ENCODE peak calls at places on chromosomes 4 and X, in five cellular contexts. One of them, this sample, is unnamed.

GRCh38 chr4:37648084-37648817 is 37.9 kb downstream of the RELL1 start:
- DNase-seq in SK-N-SH: no peak
- DNase-seq in K562: peak; percentile 43
- DNase-seq in HepG2: peak; percentile 92
- DNase-seq in GM12878: no peak
- DNase-seq in this sample: peak; percentile 73

GRCh38 chr4:121728798-121729226 is 32.0 kb upstream of the ANXA5 start:
- DNase-seq in SK-N-SH: no peak
- DNase-seq in K562: no peak
- DNase-seq in HepG2: no peak
- DNase-seq in GM12878: no peak
- DNase-seq in this sample: no peak

GRCh38 chr4:76641351-76641750 is 206.3 kb downstream of the SHROOM3 start:
- DNase-seq in SK-N-SH: no peak
- DNase-seq in K562: no peak
- DNase-seq in HepG2: no peak
- DNase-seq in GM12878: no peak
- DNase-seq in this sample: no peak

GRCh38 chr4:105894570-105895323 is 524 bp upstream of the NPNT start:
- DNase-seq in SK-N-SH: no peak
- DNase-seq in K562: no peak
- DNase-seq in HepG2: no peak
- DNase-seq in GM12878: no peak
- DNase-seq in this sample: no peak

GRCh38 chr4:99749445-99750391 is 66.9 kb upstream of the DAPP1 start:
- DNase-seq in SK-N-SH: no peak
- DNase-seq in K562: no peak
- DNase-seq in HepG2: no peak
- DNase-seq in GM12878: no peak
- DNase-seq in this sample: no peak

GRCh38 chr4:82886145-82886942 is 4.6 kb downstream of the SEC31A start:
- DNase-seq in SK-N-SH: no peak
- DNase-seq in K562: no peak
- DNase-seq in HepG2: peak; percentile 78
- DNase-seq in GM12878: no peak
- DNase-seq in this sample: no peak

GRCh38 chr4:119785963-119786362 is 157.4 kb upstream of the PDE5A start:
- DNase-seq in SK-N-SH: no peak
- DNase-seq in K562: no peak
- DNase-seq in HepG2: peak; percentile 3
- DNase-seq in GM12878: no peak
- DNase-seq in this sample: no peak

GRCh38 chrX:124555036-124555595 is 208.8 kb downstream of the SH2D1A start:
- DNase-seq in SK-N-SH: no peak
- DNase-seq in K562: no peak
- DNase-seq in HepG2: no peak
- DNase-seq in GM12878: no peak
- DNase-seq in this sample: no peak

GRCh38 chr4:178086324-178086723 is 644.1 kb upstream of the AGA start:
- DNase-seq in SK-N-SH: no peak
- DNase-seq in K562: peak; percentile 12
- DNase-seq in HepG2: peak; percentile 0
- DNase-seq in GM12878: no peak
- DNase-seq in this sample: no peak

GRCh38 chr4:40995850-40996249 is 218.5 kb downstream of the APBB2 start:
- DNase-seq in SK-N-SH: no peak
- DNase-seq in K562: no peak
- DNase-seq in HepG2: no peak
- DNase-seq in GM12878: no peak
- DNase-seq in this sample: no peak

GRCh38 chr4:40991908-40992307 is 222.4 kb downstream of the APBB2 start:
- DNase-seq in SK-N-SH: no peak
- DNase-seq in K562: no peak
- DNase-seq in HepG2: no peak
- DNase-seq in GM12878: peak; percentile 85
- DNase-seq in this sample: no peak

GRCh38 chr4:40990202-40990898 is 224.0 kb downstream of the APBB2 start:
- DNase-seq in SK-N-SH: no peak
- DNase-seq in K562: no peak
- DNase-seq in HepG2: peak; percentile 25
- DNase-seq in GM12878: peak; percentile 53
- DNase-seq in this sample: no peak

GRCh38 chr4:40990899-40991265 is 223.5 kb downstream of the APBB2 start:
- DNase-seq in SK-N-SH: no peak
- DNase-seq in K562: no peak
- DNase-seq in HepG2: no peak
- DNase-seq in GM12878: peak; percentile 58
- DNase-seq in this sample: no peak

GRCh38 chr4:40992472-40993298 is 221.7 kb downstream of the APBB2 start:
- DNase-seq in SK-N-SH: no peak
- DNase-seq in K562: no peak
- DNase-seq in HepG2: no peak
- DNase-seq in GM12878: peak; percentile 78
- DNase-seq in this sample: no peak
- TF ChIP-seq GABPA in SK-N-SH: no peak
- TF ChIP-seq GABPA in K562: peak; percentile 21
- TF ChIP-seq GABPA in HepG2: no peak
- TF ChIP-seq GABPA in GM12878: no peak
- TF ChIP-seq GABPA in this sample: no peak

GRCh38 chrX:41122664-41123257 is 37.5 kb downstream of the USP9X start:
- DNase-seq in SK-N-SH: peak; percentile 13
- DNase-seq in K562: no peak
- DNase-seq in HepG2: no peak
- DNase-seq in GM12878: no peak
- DNase-seq in this sample: peak; percentile 15

GRCh38 chrX:41121766-41122165 is 36.5 kb downstream of the USP9X start:
- DNase-seq in SK-N-SH: no peak
- DNase-seq in K562: no peak
- DNase-seq in HepG2: no peak
- DNase-seq in GM12878: no peak
- DNase-seq in this sample: no peak

GRCh38 chrX:41119803-41120202 is 34.6 kb downstream of the USP9X start:
- DNase-seq in SK-N-SH: no peak
- DNase-seq in K562: no peak
- DNase-seq in HepG2: no peak
- DNase-seq in GM12878: no peak
- DNase-seq in this sample: no peak

GRCh38 chrX:41116948-41117347 is 31.7 kb downstream of the USP9X start:
- DNase-seq in SK-N-SH: no peak
- DNase-seq in K562: peak; percentile 22
- DNase-seq in HepG2: no peak
- DNase-seq in GM12878: peak; percentile 71
- DNase-seq in this sample: no peak

DNA sequence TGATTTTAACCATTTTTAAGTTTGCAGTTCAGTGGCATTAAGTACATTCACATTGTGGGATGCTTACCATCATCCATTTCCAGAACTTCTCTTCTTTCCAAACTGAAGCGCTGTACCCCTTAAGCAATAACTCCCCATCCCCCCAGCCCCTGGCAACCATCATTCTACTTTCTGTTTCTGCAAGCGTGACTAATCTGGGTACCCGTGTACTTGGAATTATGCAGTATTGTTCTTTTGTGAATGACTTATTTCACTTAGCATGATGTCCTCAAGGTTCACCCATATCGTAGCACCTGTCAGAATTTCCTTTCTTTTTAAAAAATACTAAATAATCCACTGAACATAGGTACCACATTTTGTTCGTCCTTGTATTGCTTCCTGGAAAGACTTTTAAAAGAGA is 32.9 kb downstream of the USP9X start:
- DNase-seq in SK-N-SH: no peak
- DNase-seq in K562: no peak
- DNase-seq in HepG2: no peak
- DNase-seq in GM12878: no peak
- DNase-seq in this sample: no peak
- TF ChIP-seq REST in SK-N-SH: no peak
- TF ChIP-seq REST in K562: no peak
- TF ChIP-seq REST in HepG2: no peak
- TF ChIP-seq REST in GM12878: no peak
- TF ChIP-seq REST in this sample: no peak

GRCh38 chrX:74890676-74891430 is 34.4 kb downstream of the NEXMIF start:
- DNase-seq in SK-N-SH: peak; percentile 4
- DNase-seq in K562: no peak
- DNase-seq in HepG2: peak; percentile 3
- DNase-seq in GM12878: peak; percentile 80
- DNase-seq in this sample: no peak
- TF ChIP-seq POLR2AphosphoS5 in SK-N-SH: no peak
- TF ChIP-seq POLR2AphosphoS5 in K562: no peak
- TF ChIP-seq POLR2AphosphoS5 in HepG2: no peak
- TF ChIP-seq POLR2AphosphoS5 in GM12878: no peak
- TF ChIP-seq POLR2AphosphoS5 in this sample: no peak

GRCh38 chr4:52102587-52102986 is 51.5 kb downstream of the SPATA18 start:
- DNase-seq in SK-N-SH: no peak
- DNase-seq in K562: no peak
- DNase-seq in HepG2: no peak
- DNase-seq in GM12878: no peak
- DNase-seq in this sample: no peak
- TF ChIP-seq GABPA in SK-N-SH: no peak
- TF ChIP-seq GABPA in K562: no peak
- TF ChIP-seq GABPA in HepG2: no peak
- TF ChIP-seq GABPA in GM12878: no peak
- TF ChIP-seq GABPA in this sample: no peak

GRCh38 chr4:145132521-145133098 is 34.5 kb downstream of the ABCE1 start:
- DNase-seq in SK-N-SH: no peak
- DNase-seq in K562: peak; percentile 3
- DNase-seq in HepG2: no peak
- DNase-seq in GM12878: peak; percentile 53
- DNase-seq in this sample: peak; percentile 14
- TF ChIP-seq REST in SK-N-SH: no peak
- TF ChIP-seq REST in K562: no peak
- TF ChIP-seq REST in HepG2: no peak
- TF ChIP-seq REST in GM12878: no peak
- TF ChIP-seq REST in this sample: no peak

DNA sequence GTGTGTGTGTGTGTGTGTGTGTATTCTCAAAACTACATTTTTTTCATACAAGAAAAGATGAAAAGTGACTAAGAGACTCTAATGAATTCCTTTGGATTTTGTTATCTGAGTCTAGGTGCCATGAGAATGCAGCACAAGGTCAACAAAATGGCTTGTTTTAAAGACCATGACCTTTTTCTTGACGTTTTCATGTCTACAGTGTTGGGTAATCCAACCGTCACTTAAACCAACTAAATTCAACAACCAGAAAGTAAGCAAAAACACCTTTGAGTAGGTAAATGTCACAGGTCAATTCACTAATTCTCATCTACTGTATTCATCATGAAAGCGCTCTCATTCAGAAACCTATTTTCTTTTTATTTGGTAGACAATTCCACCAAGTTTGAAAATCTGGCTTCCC is 3.1 kb downstream of the SMARCA1 start:
- DNase-seq in SK-N-SH: no peak
- DNase-seq in K562: no peak
- DNase-seq in HepG2: peak; percentile 54
- DNase-seq in GM12878: no peak
- DNase-seq in this sample: no peak
- TF ChIP-seq POLR2AphosphoS5 in SK-N-SH: no peak
- TF ChIP-seq POLR2AphosphoS5 in K562: no peak
- TF ChIP-seq POLR2AphosphoS5 in HepG2: no peak
- TF ChIP-seq POLR2AphosphoS5 in GM12878: no peak
- TF ChIP-seq POLR2AphosphoS5 in this sample: no peak

GRCh38 chr4:3871881-3872833 is 106.0 kb downstream of the ADRA2C start:
- DNase-seq in SK-N-SH: no peak
- DNase-seq in K562: no peak
- DNase-seq in HepG2: no peak
- DNase-seq in GM12878: no peak
- DNase-seq in this sample: no peak

GRCh38 chr4:3873446-3874415 is 107.5 kb downstream of the ADRA2C start:
- DNase-seq in SK-N-SH: peak; percentile 70
- DNase-seq in K562: peak; percentile 12
- DNase-seq in HepG2: no peak
- DNase-seq in GM12878: no peak
- DNase-seq in this sample: no peak

GRCh38 chr4:3875466-3875865 is 109.3 kb downstream of the ADRA2C start:
- DNase-seq in SK-N-SH: no peak
- DNase-seq in K562: no peak
- DNase-seq in HepG2: no peak
- DNase-seq in GM12878: no peak
- DNase-seq in this sample: no peak

GRCh38 chr4:3872834-3873313 is 106.7 kb downstream of the ADRA2C start:
- DNase-seq in SK-N-SH: no peak
- DNase-seq in K562: no peak
- DNase-seq in HepG2: no peak
- DNase-seq in GM12878: no peak
- DNase-seq in this sample: no peak

GRCh38 chr4:3874525-3875110 is 108.4 kb downstream of the ADRA2C start:
- DNase-seq in SK-N-SH: no peak
- DNase-seq in K562: no peak
- DNase-seq in HepG2: no peak
- DNase-seq in GM12878: no peak
- DNase-seq in this sample: no peak
- TF ChIP-seq GABPA in SK-N-SH: no peak
- TF ChIP-seq GABPA in K562: no peak
- TF ChIP-seq GABPA in HepG2: no peak
- TF ChIP-seq GABPA in GM12878: no peak
- TF ChIP-seq GABPA in this sample: no peak

GRCh38 chr4:159682996-159683395 is 580.1 kb downstream of the RAPGEF2 start:
- DNase-seq in SK-N-SH: no peak
- DNase-seq in K562: no peak
- DNase-seq in HepG2: no peak
- DNase-seq in GM12878: no peak
- DNase-seq in this sample: no peak
- TF ChIP-seq REST in SK-N-SH: no peak
- TF ChIP-seq REST in K562: no peak
- TF ChIP-seq REST in HepG2: no peak
- TF ChIP-seq REST in GM12878: no peak
- TF ChIP-seq REST in this sample: no peak

GRCh38 chr4:139851133-139851532 is 185.5 kb downstream of the MGST2 start:
- DNase-seq in SK-N-SH: no peak
- DNase-seq in K562: no peak
- DNase-seq in HepG2: no peak
- DNase-seq in GM12878: no peak
- DNase-seq in this sample: no peak

GRCh38 chr4:139844459-139845036 is 178.9 kb downstream of the MGST2 start:
- DNase-seq in SK-N-SH: no peak
- DNase-seq in K562: no peak
- DNase-seq in HepG2: no peak
- DNase-seq in GM12878: no peak
- DNase-seq in this sample: no peak

GRCh38 chr4:139845481-139846093 is 180.0 kb downstream of the MGST2 start:
- DNase-seq in SK-N-SH: no peak
- DNase-seq in K562: no peak
- DNase-seq in HepG2: no peak
- DNase-seq in GM12878: no peak
- DNase-seq in this sample: no peak

GRCh38 chr4:139849219-139849618 is 183.6 kb downstream of the MGST2 start:
- DNase-seq in SK-N-SH: peak; percentile 44
- DNase-seq in K562: no peak
- DNase-seq in HepG2: peak; percentile 43
- DNase-seq in GM12878: no peak
- DNase-seq in this sample: no peak

GRCh38 chr4:139848043-139848442 is 182.4 kb downstream of the MGST2 start:
- DNase-seq in SK-N-SH: no peak
- DNase-seq in K562: no peak
- DNase-seq in HepG2: no peak
- DNase-seq in GM12878: no peak
- DNase-seq in this sample: no peak
- TF ChIP-seq POLR2AphosphoS5 in SK-N-SH: no peak
- TF ChIP-seq POLR2AphosphoS5 in K562: no peak
- TF ChIP-seq POLR2AphosphoS5 in HepG2: no peak
- TF ChIP-seq POLR2AphosphoS5 in GM12878: no peak
- TF ChIP-seq POLR2AphosphoS5 in this sample: no peak

GRCh38 chr4:104682311-104682710 is 187.6 kb upstream of the CXXC4 start:
- DNase-seq in SK-N-SH: no peak
- DNase-seq in K562: no peak
- DNase-seq in HepG2: no peak
- DNase-seq in GM12878: no peak
- DNase-seq in this sample: no peak

GRCh38 chr4:104677122-104677521 is 182.4 kb upstream of the CXXC4 start:
- DNase-seq in SK-N-SH: no peak
- DNase-seq in K562: peak; percentile 2
- DNase-seq in HepG2: no peak
- DNase-seq in GM12878: no peak
- DNase-seq in this sample: no peak
- TF ChIP-seq GABPA in SK-N-SH: no peak
- TF ChIP-seq GABPA in K562: no peak
- TF ChIP-seq GABPA in HepG2: no peak
- TF ChIP-seq GABPA in GM12878: no peak
- TF ChIP-seq GABPA in this sample: no peak

This sample was measured in HL-60.